ENCODE peak calls at places on chromosomes 2 and 18, in ten cellular contexts. V, O, S, H, A, G, D, I, P and F are unnamed samples.

GRCh38 chr2:203873461-203873860 is 5.9 kb downstream of the CTLA4 start:
- ATAC-seq in I (no peak), H (peak), P (no peak), G (no peak), S (no peak), O (no peak), A (no peak), D (no peak), V (no peak), F (peak)

GRCh38 chr2:162107361-162107901 is 33.4 kb upstream of the DPP4 start:
- ATAC-seq in D (no peak), H (no peak), S (no peak), O (no peak), G (no peak), I (no peak), A (no peak), P (peak), V (no peak), F (no peak)

GRCh38 chr18:78754311-78755043 is 225.1 kb upstream of the SALL3 start:
- ATAC-seq in A (no peak), S (no peak), V (no peak), P (no peak), D (no peak), O (no peak), H (no peak), G (no peak), I (no peak), F (no peak)

GRCh38 chr2:75102011-75102410 is 97.3 kb downstream of the TACR1 start:
- ATAC-seq in O (no peak), A (no peak), S (no peak), P (no peak), V (no peak), D (no peak), G (no peak), I (no peak), H (no peak), F (no peak)

GRCh38 chr2:96083064-96083889 is 33.1 kb downstream of the ADRA2B start:
- ATAC-seq in P (peak), D (no peak), A (no peak), I (peak), G (peak), H (peak), V (no peak), O (no peak), S (peak), F (no peak)

GRCh38 chr2:14492920-14493503 is 139.5 kb upstream of the LRATD1 start:
- ATAC-seq in O (no peak), A (no peak), G (no peak), S (no peak), V (no peak), I (no peak), D (no peak), P (no peak), H (no peak), F (no peak)

GRCh38 chr2:96495983-96496382 is 9.2 kb downstream of the NEURL3 start:
- ATAC-seq in I (no peak), A (no peak), D (no peak), P (no peak), O (no peak), S (no peak), V (no peak), H (no peak), G (no peak), F (no peak)

GRCh38 chr2:175605989-175606841 is 395.9 kb downstream of the LNPK start:
- ATAC-seq in S (no peak), H (no peak), A (no peak), P (no peak), O (no peak), I (no peak), V (no peak), G (no peak), D (no peak), F (no peak)

GRCh38 chr2:55163258-55163657 is 68.8 kb downstream of the CLHC1 start:
- ATAC-seq in G (no peak), H (no peak), I (no peak), V (no peak), O (no peak), D (no peak), S (no peak), P (no peak), A (no peak), F (no peak)

GRCh38 chr18:5513947-5514346 is 29.9 kb downstream of the EPB41L3 start:
- ATAC-seq in G (no peak), O (no peak), D (no peak), V (no peak), S (no peak), H (no peak), P (no peak), A (no peak), I (no peak), F (no peak)

GRCh38 chr2:104434363-104434792 is 419.5 kb upstream of the POU3F3 start:
- ATAC-seq in P (no peak), H (peak), A (peak), D (no peak), G (no peak), I (no peak), V (no peak), S (no peak), O (no peak), F (peak)

GRCh38 chr18:68438983-68439382 is 275.9 kb downstream of the TMX3 start:
- ATAC-seq in P (peak), S (peak), V (no peak), D (peak), H (peak), O (no peak), I (peak), A (no peak), G (peak), F (peak)

GRCh38 chr2:228181098-228182019 is at the start of gene SPHKAP:
- ATAC-seq in A (no peak), I (peak), P (peak), V (no peak), H (peak), G (no peak), S (peak), D (no peak), O (no peak), F (no peak)

GRCh38 chr2:9033385-9034175 is 30.1 kb upstream of the MBOAT2 start:
- ATAC-seq in S (no peak), H (no peak), O (peak), D (no peak), G (no peak), I (no peak), P (no peak), V (no peak), A (no peak), F (no peak)

GRCh38 chr2:20184067-20184938 is 40.6 kb downstream of the SDC1 start:
- ATAC-seq in H (no peak), P (no peak), I (no peak), O (no peak), S (no peak), V (no peak), A (no peak), G (no peak), D (no peak), F (no peak)

GRCh38 chr2:27092696-27093429 is 6.3 kb downstream of the KHK start:
- ATAC-seq in D (no peak), H (no peak), I (no peak), S (no peak), A (no peak), P (no peak), O (no peak), G (no peak), V (no peak), F (no peak)

GRCh38 chr2:166695154-166695553 is 193.1 kb upstream of the XIRP2 start:
- ATAC-seq in P (no peak), O (no peak), G (no peak), V (no peak), D (no peak), H (no peak), I (no peak), A (no peak), S (no peak), F (no peak)

GRCh38 chr18:24006731-24007308 is 7.7 kb upstream of the TTC39C start:
- ATAC-seq in O (no peak), D (no peak), S (no peak), H (peak), I (no peak), G (no peak), A (no peak), V (no peak), P (no peak), F (peak)

GRCh38 chr2:219220652-219221402 is 2.1 kb upstream of the ABCB6 start:
- ATAC-seq in G (no peak), S (no peak), I (no peak), O (no peak), V (no peak), A (no peak), D (no peak), H (no peak), P (no peak), F (no peak)

GRCh38 chr2:96135621-96136020 is 2.7 kb downstream of the ASTL start:
- ATAC-seq in A (no peak), G (no peak), O (no peak), I (no peak), H (no peak), P (no peak), S (no peak), V (no peak), D (no peak), F (no peak)

GRCh38 chr18:2396162-2396505 is 175.2 kb downstream of the METTL4 start:
- ATAC-seq in I (no peak), P (no peak), H (no peak), A (no peak), V (no peak), S (no peak), D (no peak), O (no peak), G (no peak), F (no peak)

GRCh38 chr2:147600223-147600622 is 244.6 kb upstream of the ACVR2A start:
- ATAC-seq in D (no peak), I (peak), H (no peak), O (no peak), P (no peak), V (no peak), S (no peak), G (no peak), A (no peak), F (no peak)

GRCh38 chr18:50862401-50862800 is 16.5 kb upstream of the ME2 start:
- ATAC-seq in D (no peak), H (no peak), S (peak), I (no peak), A (no peak), G (no peak), O (no peak), P (peak), V (no peak), F (no peak)

GRCh38 chr18:63427566-63427965 is 5.3 kb upstream of the VPS4B start:
- ATAC-seq in I (no peak), O (no peak), P (no peak), V (no peak), G (no peak), H (no peak), A (no peak), S (no peak), D (peak), F (peak)

GRCh38 chr2:236040600-236041328 is 127.4 kb downstream of the GBX2 start:
- ATAC-seq in O (no peak), P (no peak), G (no peak), A (no peak), I (no peak), D (no peak), H (no peak), V (no peak), S (no peak), F (no peak)

GRCh38 chr2:174328309-174329156 is 6.2 kb upstream of the SP9 start:
- ATAC-seq in H (no peak), O (no peak), G (no peak), A (no peak), I (no peak), V (no peak), S (no peak), D (no peak), P (no peak), F (no peak)

GRCh38 chr2:181106789-181107418 is 126.5 kb downstream of the UBE2E3 start:
- ATAC-seq in D (peak), A (peak), I (no peak), O (peak), P (no peak), G (no peak), S (no peak), H (peak), V (peak), F (peak)

GRCh38 chr2:190136259-190136658 is 73.7 kb upstream of the MSTN start:
- ATAC-seq in V (no peak), G (no peak), H (no peak), P (no peak), D (no peak), I (no peak), O (no peak), S (no peak), A (no peak), F (no peak)

GRCh38 chr18:49892148-49892924 is 79.0 kb upstream of the ACAA2 start:
- ATAC-seq in O (no peak), V (no peak), G (no peak), D (no peak), A (no peak), S (no peak), I (no peak), P (no peak), H (no peak), F (no peak)

GRCh38 chr2:189022002-189022401 is 47.8 kb downstream of the COL3A1 start:
- ATAC-seq in O (no peak), D (no peak), H (no peak), I (peak), S (peak), A (no peak), P (peak), G (peak), V (no peak), F (no peak)

GRCh38 chr2:188439986-188440385 is 148.3 kb downstream of the GULP1 start:
- ATAC-seq in S (no peak), P (no peak), G (no peak), H (no peak), I (no peak), A (no peak), V (no peak), D (no peak), O (no peak), F (no peak)

GRCh38 chr2:86633094-86633740 is 9.6 kb upstream of the RNF103 start:
- ATAC-seq in D (no peak), I (peak), A (no peak), O (no peak), S (peak), V (no peak), P (peak), G (no peak), H (no peak), F (no peak)

GRCh38 chr2:170974304-170974993 is 45.4 kb downstream of the GORASP2 start:
- ATAC-seq in P (no peak), V (no peak), G (peak), A (no peak), O (no peak), S (no peak), H (no peak), D (no peak), I (no peak), F (no peak)

GRCh38 chr2:177989029-177989885 is 83.3 kb downstream of the PDE11A start:
- ATAC-seq in V (no peak), S (no peak), I (no peak), G (no peak), H (no peak), D (no peak), P (no peak), A (no peak), O (no peak), F (no peak)

GRCh38 chr18:77086656-77087390 is 45.8 kb downstream of the MBP start:
- ATAC-seq in A (no peak), P (peak), V (no peak), D (no peak), H (no peak), O (no peak), G (peak), S (peak), I (peak), F (no peak)